ENCODE peak calls at places on chromosomes 2 and 18, in eight cellular contexts. N is breast epithelium, Q is K562, S is A549, X is sigmoid colon, R is IMR-90, C is spleen, T is heart left ventricle. J is an unnamed sample.

GRCh38 chr2:71238089-71238488 is 11.2 kb upstream of the PAIP2B start:
- DNase-seq in N (no peak), Q (no peak), S (no peak), X (no peak), R (no peak), C (no peak), T (no peak), J (no peak)

GRCh38 chr2:197391220-197391717 is 43.6 kb downstream of the SF3B1 start:
- DNase-seq in N (no peak), Q (no peak), S (no peak), X (no peak), R (no peak), C (no peak), T (no peak), J (no peak)

GRCh38 chr18:37253424-37254255 is 312.0 kb downstream of the CELF4 start:
- DNase-seq in N (no peak), Q (peak; percentile 76), S (no peak), X (no peak), R (no peak), C (peak; percentile 66), T (no peak), J (no peak)

GRCh38 chr2:15890936-15891905 is 49.1 kb upstream of the MYCN start:
- DNase-seq in N (peak; percentile 34), Q (no peak), S (peak; percentile 18), X (no peak), R (no peak), C (no peak), T (no peak), J (peak; percentile 40)

GRCh38 chr2:175600024-175600831 is 401.8 kb downstream of the LNPK start:
- DNase-seq in N (peak; percentile 78), Q (no peak), S (no peak), X (no peak), R (no peak), C (no peak), T (no peak), J (no peak)

GRCh38 chr2:126825306-126825705 is 73.4 kb upstream of the TEX51 start:
- DNase-seq in N (no peak), Q (no peak), S (no peak), X (peak; percentile 8), R (no peak), C (no peak), T (no peak), J (no peak)

GRCh38 chr2:225948903-225949302 is 549.4 kb downstream of the NYAP2 start:
- DNase-seq in N (no peak), Q (no peak), S (no peak), X (no peak), R (no peak), C (no peak), T (no peak), J (no peak)

GRCh38 chr2:180520816-180521595 is 459.4 kb upstream of the UBE2E3 start:
- DNase-seq in N (no peak), Q (no peak), S (peak; percentile 66), X (no peak), R (peak; percentile 65), C (no peak), T (no peak), J (no peak)

GRCh38 chr18:47287911-47288635 is 36.6 kb upstream of the SKOR2 start:
- DNase-seq in N (no peak), Q (no peak), S (no peak), X (no peak), R (no peak), C (no peak), T (no peak), J (no peak)

GRCh38 chr2:15840969-15841368 is 99.4 kb upstream of the MYCN start:
- DNase-seq in N (no peak), Q (no peak), S (no peak), X (no peak), R (no peak), C (no peak), T (no peak), J (no peak)

GRCh38 chr18:12819330-12819729 is 64.7 kb downstream of the PTPN2 start:
- DNase-seq in N (no peak), Q (no peak), S (no peak), X (no peak), R (no peak), C (no peak), T (no peak), J (no peak)

GRCh38 chr2:28691774-28692281 is 59.8 kb upstream of the PPP1CB start:
- DNase-seq in N (no peak), Q (no peak), S (peak; percentile 63), X (peak; percentile 81), R (peak; percentile 82), C (no peak), T (no peak), J (no peak)

GRCh38 chr2:215505044-215505786 is 69.3 kb upstream of the FN1 start:
- DNase-seq in N (no peak), Q (peak; percentile 82), S (peak; percentile 30), X (no peak), R (peak; percentile 89), C (no peak), T (no peak), J (no peak)

GRCh38 chr2:72619622-72620021 is 206.2 kb downstream of the EXOC6B start:
- DNase-seq in N (no peak), Q (no peak), S (no peak), X (no peak), R (no peak), C (no peak), T (no peak), J (no peak)

GRCh38 chr2:98346259-98347236 is at the start of gene CNGA3:
- DNase-seq in N (no peak), Q (peak; percentile 12), S (no peak), X (no peak), R (peak; percentile 6), C (no peak), T (peak; percentile 30), J (no peak)

GRCh38 chr2:134120160-134120717 is 133.6 kb upstream of the MGAT5 start:
- DNase-seq in N (no peak), Q (no peak), S (no peak), X (no peak), R (no peak), C (peak; percentile 91), T (no peak), J (no peak)

GRCh38 chr2:24474053-24474452 is 17.0 kb upstream of the NCOA1 start:
- DNase-seq in N (no peak), Q (no peak), S (no peak), X (no peak), R (no peak), C (no peak), T (no peak), J (no peak)
- TF ChIP-seq CTCF in N (no peak), Q (no peak), S (no peak), X (no peak), R (no peak), C (no peak), T (no peak), J (no peak)

GRCh38 chr2:237743561-237744269 is 54.9 kb upstream of the RBM44 start:
- DNase-seq in N (no peak), Q (peak; percentile 6), S (no peak), X (no peak), R (peak; percentile 63), C (no peak), T (no peak), J (no peak)

GRCh38 chr2:237744270-237744612 is 54.3 kb upstream of the RBM44 start:
- DNase-seq in N (no peak), Q (no peak), S (no peak), X (no peak), R (no peak), C (no peak), T (no peak), J (no peak)

GRCh38 chr2:237745250-237745613 is 53.3 kb upstream of the RBM44 start:
- DNase-seq in N (no peak), Q (no peak), S (no peak), X (no peak), R (no peak), C (no peak), T (no peak), J (no peak)

GRCh38 chr2:237743024-237743423 is 55.6 kb upstream of the RBM44 start:
- DNase-seq in N (no peak), Q (no peak), S (no peak), X (no peak), R (no peak), C (no peak), T (no peak), J (no peak)

DNA sequence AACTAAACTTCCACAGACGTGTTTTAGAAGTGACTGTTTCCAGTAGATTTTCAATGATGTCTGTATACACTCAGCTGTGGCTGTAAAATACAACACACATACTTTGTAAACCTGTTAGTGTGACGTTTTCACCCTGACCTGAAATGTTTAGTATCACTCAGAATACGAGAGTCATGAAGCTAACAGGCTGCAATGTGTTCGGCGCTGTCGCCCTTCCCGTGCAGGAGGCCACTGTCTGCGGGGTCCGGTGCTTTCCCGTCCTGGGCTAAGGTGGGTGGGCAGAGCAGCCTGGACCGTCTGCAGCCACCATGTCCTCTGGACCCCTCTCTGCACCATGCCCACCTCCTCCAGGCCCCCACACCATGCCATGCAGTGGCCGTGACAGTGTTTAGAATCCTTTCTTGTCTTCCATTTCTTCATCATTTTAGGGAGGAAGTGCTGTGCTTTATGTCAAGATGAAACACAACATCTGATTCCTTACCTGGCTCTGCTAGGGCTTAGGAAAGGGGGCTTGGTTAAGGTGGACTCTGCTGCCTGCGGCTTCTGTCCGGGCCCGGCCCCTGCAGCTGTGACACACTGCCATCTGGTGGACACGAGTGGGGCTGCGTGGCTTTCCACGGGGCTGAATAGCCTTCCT is 53.8 kb upstream of the RBM44 start:
- DNase-seq in N (peak; percentile 63), Q (peak; percentile 64), S (peak; percentile 67), X (peak; percentile 88), R (peak; percentile 54), C (peak; percentile 94), T (peak; percentile 78), J (peak; percentile 67)
- TF ChIP-seq POLR2A in N (no peak), Q (no peak), S (no peak), X (no peak), R (peak; percentile 59), C (no peak), T (no peak), J (no peak)

DNA sequence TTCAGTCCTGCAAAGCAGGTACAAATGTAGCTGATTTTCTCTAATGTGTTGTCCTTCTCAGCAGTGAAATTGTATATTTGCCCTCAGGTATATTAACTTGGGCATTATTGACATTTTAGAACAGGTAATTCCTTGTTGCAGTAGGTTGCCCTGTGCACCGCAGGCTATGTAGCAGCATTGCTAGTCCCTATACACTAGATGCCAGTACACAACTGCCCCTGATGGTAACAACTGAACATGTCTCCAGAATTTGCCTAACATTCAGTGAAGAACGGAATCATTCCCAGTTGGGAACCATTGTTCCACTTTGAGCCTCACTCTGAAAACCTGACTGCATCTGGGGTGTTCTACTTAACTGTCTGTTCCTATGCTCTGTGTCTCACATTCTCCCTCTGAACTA is 23.1 kb upstream of the TFPI start:
- DNase-seq in N (no peak), Q (no peak), S (peak; percentile 68), X (no peak), R (no peak), C (no peak), T (no peak), J (no peak)
- TF ChIP-seq CTCF in N (no peak), Q (no peak), S (peak; percentile 6), X (no peak), R (no peak), C (no peak), T (no peak), J (no peak)

DNA sequence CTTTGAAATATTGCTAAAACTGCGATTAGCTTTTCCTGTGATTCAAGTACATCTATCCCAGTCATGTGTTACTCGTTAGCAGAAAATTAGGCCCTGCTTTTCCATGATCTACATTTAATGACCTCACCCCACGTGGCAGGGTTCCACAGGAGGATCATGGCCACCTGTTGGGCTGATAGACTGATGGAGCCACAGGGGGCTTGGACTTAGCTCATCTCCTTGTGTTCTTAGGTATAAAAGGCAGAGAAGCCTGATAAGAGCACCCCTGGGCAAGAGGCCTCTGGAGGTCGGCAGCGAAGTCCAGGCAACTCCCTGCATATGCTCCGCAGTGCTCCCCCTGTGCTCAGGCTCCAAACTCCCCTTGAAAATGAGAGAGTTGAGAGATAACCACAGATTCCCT is 12.9 kb downstream of the FZD7 start:
- DNase-seq in N (no peak), Q (no peak), S (no peak), X (no peak), R (no peak), C (no peak), T (no peak), J (no peak)
- TF ChIP-seq POLR2A in N (no peak), Q (no peak), S (no peak), X (no peak), R (no peak), C (no peak), T (no peak), J (no peak)